ENCODE peak calls at places on chromosome 3, in eight cellular contexts. O, I, N, A, F, M, L and C are unnamed samples.
A peak's percentile ranks its signal among the peaks of the same experiment; 100 is the strongest.

GRCh38 chr3:120429921-120430361 is 20.9 kb downstream of the FSTL1 start:
- DNase-seq in O (no peak), I (no peak), N (no peak), A (no peak), F (peak; percentile 85), M (peak; percentile 19), L (no peak), C (no peak)

GRCh38 chr3:30310251-30310954 is 296.0 kb upstream of the TGFBR2 start:
- DNase-seq in O (no peak), I (no peak), N (no peak), A (no peak), F (peak; percentile 56), M (no peak), L (no peak), C (no peak)

GRCh38 chr3:118332699-118333098 is 701.9 kb downstream of the IGSF11 start:
- DNase-seq in O (no peak), I (no peak), N (no peak), A (no peak), F (no peak), M (no peak), L (no peak), C (no peak)

GRCh38 chr3:135007622-135008021 is 212.6 kb downstream of the EPHB1 start:
- DNase-seq in O (no peak), I (no peak), N (no peak), A (peak; percentile 5), F (no peak), M (no peak), L (no peak), C (no peak)

GRCh38 chr3:124780767-124781485 is 50.7 kb downstream of the UMPS start:
- DNase-seq in O (no peak), I (no peak), N (peak; percentile 35), A (peak; percentile 43), F (peak; percentile 60), M (peak; percentile 95), L (peak; percentile 89), C (peak; percentile 86)

GRCh38 chr3:46845397-46845859 is 17.8 kb downstream of the MYL3 start:
- DNase-seq in O (peak; percentile 49), I (no peak), N (peak; percentile 47), A (no peak), F (peak; percentile 95), M (no peak), L (peak; percentile 71), C (peak; percentile 90)

GRCh38 chr3:55440406-55440708 is 46.7 kb downstream of the WNT5A start:
- DNase-seq in O (no peak), I (no peak), N (no peak), A (no peak), F (no peak), M (no peak), L (no peak), C (no peak)

GRCh38 chr3:192883512-192883911 is 34.1 kb downstream of the MB21D2 start:
- DNase-seq in O (no peak), I (no peak), N (no peak), A (no peak), F (peak; percentile 23), M (no peak), L (no peak), C (no peak)

GRCh38 chr3:114649331-114649730 is 355.5 kb downstream of the TIGIT start:
- DNase-seq in O (no peak), I (no peak), N (no peak), A (peak; percentile 28), F (peak; percentile 58), M (no peak), L (no peak), C (no peak)